ENCODE peak calls at places on chromosomes 6 and 20, in nine cellular contexts. One of them, this sample, is unnamed.

GRCh38 chr6:133549252-133549925 is 308.2 kb downstream of the EYA4 start:
- DNase-seq in lower lobe of right lung: no peak
- DNase-seq in fibroblast of lung: no peak
- DNase-seq in WERI-Rb-1: no peak
- DNase-seq in cardiac muscle cell: no peak
- DNase-seq in tibial nerve: no peak
- DNase-seq in GM23338: no peak
- DNase-seq in HCT116: no peak
- DNase-seq in astrocyte of the spinal cord: no peak
- DNase-seq in this sample: no peak

GRCh38 chr20:42406826-42407225 is 782.9 kb downstream of the PTPRT start:
- DNase-seq in HCT116: no peak
- DNase-seq in fibroblast of lung: no peak
- DNase-seq in lower lobe of right lung: no peak
- DNase-seq in astrocyte of the spinal cord: no peak
- DNase-seq in tibial nerve: no peak
- DNase-seq in WERI-Rb-1: peak
- DNase-seq in GM23338: no peak
- DNase-seq in cardiac muscle cell: no peak
- DNase-seq in this sample: no peak

GRCh38 chr6:158688860-158689259 is 39.0 kb downstream of the SYTL3 start:
- DNase-seq in HCT116: no peak
- DNase-seq in cardiac muscle cell: no peak
- DNase-seq in GM23338: no peak
- DNase-seq in fibroblast of lung: no peak
- DNase-seq in tibial nerve: no peak
- DNase-seq in WERI-Rb-1: no peak
- DNase-seq in lower lobe of right lung: no peak
- DNase-seq in astrocyte of the spinal cord: no peak
- DNase-seq in this sample: no peak

GRCh38 chr6:111503194-111503593 is 20.2 kb upstream of the REV3L start:
- DNase-seq in tibial nerve: no peak
- DNase-seq in WERI-Rb-1: no peak
- DNase-seq in HCT116: no peak
- DNase-seq in fibroblast of lung: peak
- DNase-seq in GM23338: peak
- DNase-seq in lower lobe of right lung: no peak
- DNase-seq in astrocyte of the spinal cord: peak
- DNase-seq in cardiac muscle cell: no peak
- DNase-seq in this sample: peak

GRCh38 chr6:33213166-33213988 is 5.1 kb downstream of the RING1 start:
- DNase-seq in fibroblast of lung: no peak
- DNase-seq in WERI-Rb-1: peak
- DNase-seq in GM23338: peak
- DNase-seq in lower lobe of right lung: no peak
- DNase-seq in HCT116: no peak
- DNase-seq in cardiac muscle cell: peak
- DNase-seq in tibial nerve: no peak
- DNase-seq in astrocyte of the spinal cord: no peak
- DNase-seq in this sample: no peak

GRCh38 chr20:54167909-54168872 is 5.6 kb downstream of the CYP24A1 start:
- DNase-seq in WERI-Rb-1: no peak
- DNase-seq in cardiac muscle cell: no peak
- DNase-seq in HCT116: peak
- DNase-seq in lower lobe of right lung: no peak
- DNase-seq in astrocyte of the spinal cord: peak
- DNase-seq in GM23338: no peak
- DNase-seq in fibroblast of lung: peak
- DNase-seq in tibial nerve: no peak
- DNase-seq in this sample: no peak

GRCh38 chr20:4300401-4300800 is 285.0 kb upstream of the RNF24 start:
- DNase-seq in astrocyte of the spinal cord: no peak
- DNase-seq in tibial nerve: no peak
- DNase-seq in cardiac muscle cell: no peak
- DNase-seq in fibroblast of lung: no peak
- DNase-seq in GM23338: no peak
- DNase-seq in HCT116: no peak
- DNase-seq in lower lobe of right lung: no peak
- DNase-seq in WERI-Rb-1: no peak
- DNase-seq in this sample: no peak

GRCh38 chr6:41630069-41630468 is 8.2 kb upstream of the MDFI start:
- DNase-seq in lower lobe of right lung: peak
- DNase-seq in GM23338: no peak
- DNase-seq in tibial nerve: no peak
- DNase-seq in cardiac muscle cell: no peak
- DNase-seq in WERI-Rb-1: no peak
- DNase-seq in fibroblast of lung: no peak
- DNase-seq in HCT116: no peak
- DNase-seq in astrocyte of the spinal cord: no peak
- DNase-seq in this sample: no peak

GRCh38 chr6:139833592-139833991 is 459.1 kb upstream of the CITED2 start:
- DNase-seq in lower lobe of right lung: no peak
- DNase-seq in HCT116: no peak
- DNase-seq in WERI-Rb-1: no peak
- DNase-seq in tibial nerve: no peak
- DNase-seq in GM23338: no peak
- DNase-seq in cardiac muscle cell: no peak
- DNase-seq in astrocyte of the spinal cord: no peak
- DNase-seq in fibroblast of lung: no peak
- DNase-seq in this sample: no peak

GRCh38 chr6:6758915-6759654 is 170.6 kb downstream of the LY86 start:
- DNase-seq in GM23338: peak
- DNase-seq in HCT116: peak
- DNase-seq in lower lobe of right lung: no peak
- DNase-seq in astrocyte of the spinal cord: peak
- DNase-seq in WERI-Rb-1: peak
- DNase-seq in fibroblast of lung: peak
- DNase-seq in tibial nerve: peak
- DNase-seq in cardiac muscle cell: peak
- DNase-seq in this sample: peak

GRCh38 chr6:2952557-2953095 is 18.7 kb downstream of the SERPINB6 start:
- DNase-seq in tibial nerve: peak
- DNase-seq in WERI-Rb-1: peak
- DNase-seq in lower lobe of right lung: peak
- DNase-seq in cardiac muscle cell: peak
- DNase-seq in astrocyte of the spinal cord: peak
- DNase-seq in GM23338: peak
- DNase-seq in fibroblast of lung: peak
- DNase-seq in HCT116: peak
- DNase-seq in this sample: peak
- TF ChIP-seq CTCF in tibial nerve: peak
- TF ChIP-seq CTCF in WERI-Rb-1: peak
- TF ChIP-seq CTCF in lower lobe of right lung: peak
- TF ChIP-seq CTCF in cardiac muscle cell: peak
- TF ChIP-seq CTCF in astrocyte of the spinal cord: peak
- TF ChIP-seq CTCF in GM23338: peak
- TF ChIP-seq CTCF in fibroblast of lung: peak
- TF ChIP-seq CTCF in HCT116: peak
- TF ChIP-seq CTCF in this sample: peak

GRCh38 chr6:12033770-12034169 is 21.7 kb downstream of the HIVEP1 start:
- DNase-seq in HCT116: no peak
- DNase-seq in GM23338: no peak
- DNase-seq in tibial nerve: no peak
- DNase-seq in cardiac muscle cell: no peak
- DNase-seq in fibroblast of lung: peak
- DNase-seq in astrocyte of the spinal cord: no peak
- DNase-seq in WERI-Rb-1: no peak
- DNase-seq in lower lobe of right lung: no peak
- DNase-seq in this sample: no peak
- TF ChIP-seq CTCF in HCT116: no peak
- TF ChIP-seq CTCF in GM23338: no peak
- TF ChIP-seq CTCF in tibial nerve: no peak
- TF ChIP-seq CTCF in cardiac muscle cell: no peak
- TF ChIP-seq CTCF in fibroblast of lung: no peak
- TF ChIP-seq CTCF in astrocyte of the spinal cord: no peak
- TF ChIP-seq CTCF in WERI-Rb-1: no peak
- TF ChIP-seq CTCF in lower lobe of right lung: no peak
- TF ChIP-seq CTCF in this sample: no peak

DNA sequence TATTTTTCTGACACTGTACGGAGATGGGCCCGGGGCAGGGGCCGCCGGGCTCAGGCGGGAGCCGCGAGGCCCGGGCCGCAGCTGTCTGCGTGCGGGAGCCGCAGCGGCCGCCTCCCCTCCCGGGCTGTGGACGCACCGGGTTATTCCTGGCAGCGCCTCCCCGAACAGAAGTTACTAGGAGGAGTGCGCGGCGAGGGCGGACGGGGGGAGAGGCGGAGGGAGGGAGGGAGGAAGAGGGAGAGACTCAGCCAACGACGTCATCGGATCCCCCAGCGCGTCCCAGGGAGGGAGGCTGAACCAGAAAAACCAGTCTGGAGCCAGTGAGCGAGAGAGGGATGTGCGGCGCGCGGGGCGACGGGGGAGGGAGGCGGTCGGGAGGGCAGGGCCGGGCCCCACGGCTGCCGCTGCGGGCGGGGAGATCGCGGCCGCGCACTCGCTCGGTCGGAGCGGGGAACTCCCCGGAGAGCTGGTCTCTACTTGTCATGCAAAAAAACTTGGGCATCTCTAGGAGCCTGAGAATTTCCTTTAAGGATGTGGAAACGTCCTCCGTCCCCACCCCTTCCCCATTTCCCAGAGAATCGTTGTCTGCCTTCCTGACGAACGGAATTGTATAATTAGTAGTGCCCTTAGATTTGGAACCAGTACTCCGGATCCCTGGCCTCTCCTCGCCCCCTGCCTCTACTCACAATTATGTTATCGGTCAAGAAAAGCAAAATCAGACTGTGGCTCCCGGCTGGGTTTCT is 1.4 kb upstream of the HIVEP2 start:
- DNase-seq in lower lobe of right lung: peak
- DNase-seq in cardiac muscle cell: peak
- DNase-seq in GM23338: peak
- DNase-seq in WERI-Rb-1: peak
- DNase-seq in fibroblast of lung: peak
- DNase-seq in tibial nerve: peak
- DNase-seq in astrocyte of the spinal cord: peak
- DNase-seq in HCT116: peak
- DNase-seq in this sample: peak
- TF ChIP-seq CTCF in lower lobe of right lung: no peak
- TF ChIP-seq CTCF in cardiac muscle cell: no peak
- TF ChIP-seq CTCF in GM23338: no peak
- TF ChIP-seq CTCF in WERI-Rb-1: no peak
- TF ChIP-seq CTCF in fibroblast of lung: no peak
- TF ChIP-seq CTCF in tibial nerve: no peak
- TF ChIP-seq CTCF in astrocyte of the spinal cord: no peak
- TF ChIP-seq CTCF in HCT116: no peak
- TF ChIP-seq CTCF in this sample: no peak

GRCh38 chr6:131250121-131250520 is 114.9 kb downstream of the AKAP7 start:
- DNase-seq in HCT116: no peak
- DNase-seq in astrocyte of the spinal cord: peak
- DNase-seq in GM23338: peak
- DNase-seq in WERI-Rb-1: no peak
- DNase-seq in cardiac muscle cell: peak
- DNase-seq in fibroblast of lung: peak
- DNase-seq in lower lobe of right lung: peak
- DNase-seq in tibial nerve: peak
- DNase-seq in this sample: no peak
- TF ChIP-seq CTCF in HCT116: no peak
- TF ChIP-seq CTCF in astrocyte of the spinal cord: no peak
- TF ChIP-seq CTCF in GM23338: no peak
- TF ChIP-seq CTCF in WERI-Rb-1: no peak
- TF ChIP-seq CTCF in cardiac muscle cell: no peak
- TF ChIP-seq CTCF in fibroblast of lung: peak
- TF ChIP-seq CTCF in lower lobe of right lung: no peak
- TF ChIP-seq CTCF in tibial nerve: no peak
- TF ChIP-seq CTCF in this sample: peak

GRCh38 chr6:149941583-149942460 is at the start of gene ULBP2:
- DNase-seq in tibial nerve: peak
- DNase-seq in HCT116: peak
- DNase-seq in lower lobe of right lung: peak
- DNase-seq in astrocyte of the spinal cord: peak
- DNase-seq in cardiac muscle cell: peak
- DNase-seq in fibroblast of lung: peak
- DNase-seq in WERI-Rb-1: peak
- DNase-seq in GM23338: peak
- DNase-seq in this sample: peak
- TF ChIP-seq CTCF in tibial nerve: no peak
- TF ChIP-seq CTCF in HCT116: no peak
- TF ChIP-seq CTCF in lower lobe of right lung: no peak
- TF ChIP-seq CTCF in astrocyte of the spinal cord: no peak
- TF ChIP-seq CTCF in cardiac muscle cell: no peak
- TF ChIP-seq CTCF in fibroblast of lung: no peak
- TF ChIP-seq CTCF in WERI-Rb-1: no peak
- TF ChIP-seq CTCF in GM23338: no peak
- TF ChIP-seq CTCF in this sample: no peak

This sample was measured in HFFc6.